ENCODE peak calls at places on chromosomes 11 and 22, in five cellular contexts. C is globus pallidus; U is midbrain; G is activated CD4-positive, alpha-beta T cell treated with anti-CD3 and anti-CD28 coated beads for 1 hour; R is esophagus squamous epithelium. W is an unnamed sample.

GRCh38 chr11:61454520-61454919 is 24.6 kb downstream of the SDHAF2 start:
- DNase-seq in C (no peak), U (no peak), G (no peak), R (no peak), W (no peak)

GRCh38 chr22:21450858-21451331 is 16.3 kb upstream of the TMEM191C start:
- DNase-seq in C (no peak), U (no peak), G (no peak), R (no peak), W (no peak)

GRCh38 chr11:57511741-57512430 is 3.6 kb downstream of the SLC43A1 start:
- DNase-seq in C (no peak), U (no peak), G (no peak), R (no peak), W (no peak)

GRCh38 chr11:13378316-13378715 is 84.7 kb downstream of the BTBD10 start:
- DNase-seq in C (no peak), U (no peak), G (no peak), R (no peak), W (no peak)

GRCh38 chr11:579830-580601 is 3.7 kb downstream of the PHRF1 start:
- DNase-seq in C (no peak), U (no peak), G (no peak), R (no peak), W (no peak)

GRCh38 chr11:19714093-19714386 is 1.4 kb downstream of the NAV2 start:
- DNase-seq in C (no peak), U (no peak), G (no peak), R (no peak), W (no peak)

GRCh38 chr11:71246559-71246958 is 5.8 kb downstream of the SHANK2 start:
- DNase-seq in C (no peak), U (no peak), G (no peak), R (no peak), W (no peak)

GRCh38 chr22:48649466-48649865 is 1178.2 kb downstream of the BRD1 start:
- DNase-seq in C (no peak), U (no peak), G (no peak), R (no peak), W (no peak)

GRCh38 chr11:77141034-77141433 is 13.0 kb downstream of the MYO7A start:
- DNase-seq in C (no peak), U (no peak), G (no peak), R (no peak), W (no peak)

GRCh38 chr11:76385903-76386302 is 4.8 kb downstream of the GVQW3 start:
- DNase-seq in C (no peak), U (no peak), G (no peak), R (no peak), W (no peak)

GRCh38 chr11:66850588-66851250 is 6.1 kb upstream of the LRFN4 start:
- DNase-seq in C (no peak), U (no peak), G (no peak), R (no peak), W (no peak)

GRCh38 chr11:40094954-40095353 is 1364.5 kb downstream of the LRRC4C start:
- DNase-seq in C (no peak), U (no peak), G (no peak), R (no peak), W (no peak)

GRCh38 chr11:67584881-67585873 is 1.6 kb downstream of the GSTP1 start:
- DNase-seq in C (no peak), U (no peak), G (no peak), R (no peak), W (no peak)

GRCh38 chr11:126411971-126412381 is 56.5 kb downstream of the ST3GAL4 start:
- DNase-seq in C (no peak), U (no peak), G (no peak), R (no peak), W (no peak)

GRCh38 chr11:46808804-46809431 is 37.2 kb downstream of the CKAP5 start:
- DNase-seq in C (peak), U (peak), G (no peak), R (no peak), W (peak)

GRCh38 chr11:119306373-119306890 is 10.5 kb downstream of the MCAM start:
- DNase-seq in C (no peak), U (no peak), G (no peak), R (no peak), W (no peak)